ENCODE peak calls at places on chromosomes 12 and 14, in four cellular contexts. I, Q, H and T are unnamed samples. For H3K36me3 and H3K27me3, the result is how much of the 10 kb centered on the place peaks cover.

GRCh38 chr14:87601011-87601410 is 392.0 kb downstream of the GALC start:
- DNase-seq in Q (no peak), H (no peak), I (no peak), T (no peak)

GRCh38 chr14:60161176-60162107 is 3.8 kb downstream of the DHRS7 start:
- DNase-seq in H (no peak), I (no peak), Q (no peak), T (peak)

GRCh38 chr12:12333980-12334709 is 15.9 kb downstream of the MANSC1 start:
- DNase-seq in Q (peak), I (peak), H (peak), T (peak)

GRCh38 chr12:73629893-73630872 is 907.5 kb upstream of the ATXN7L3B start:
- DNase-seq in H (no peak), Q (no peak), I (no peak), T (peak)

GRCh38 chr12:40300490-40300889 is 75.7 kb downstream of the LRRK2 start:
- DNase-seq in H (no peak), I (no peak), Q (no peak), T (no peak)

GRCh38 chr12:88207921-88208640 is 66.0 kb downstream of the TMTC3 start:
- DNase-seq in Q (no peak), I (no peak), H (no peak), T (no peak)

GRCh38 chr12:81992461-81992860 is 233.3 kb upstream of the PPFIA2 start:
- DNase-seq in I (peak), H (peak), Q (peak), T (peak)

GRCh38 chr12:47561746-47562145 is 144.1 kb downstream of the RPAP3 start:
- DNase-seq in Q (no peak), I (no peak), H (no peak), T (no peak)

GRCh38 chr14:74135386-74135785 is 50.6 kb downstream of the LIN52 start:
- DNase-seq in Q (no peak), H (no peak), I (no peak), T (no peak)

GRCh38 chr14:74134484-74134883 is 49.7 kb downstream of the LIN52 start:
- DNase-seq in I (no peak), Q (no peak), H (no peak), T (no peak)

GRCh38 chr14:74133833-74134481 is 49.2 kb downstream of the LIN52 start:
- DNase-seq in Q (no peak), H (no peak), I (no peak), T (no peak)
- H3K36me3 ChIP-seq in Q (under half), H (under half), I (under half), T (under half)

GRCh38 chr12:24491968-24492367 is 456.9 kb downstream of the BCAT1 start:
- DNase-seq in Q (no peak), I (no peak), H (no peak), T (no peak)

GRCh38 chr12:24499151-24500146 is 449.5 kb downstream of the BCAT1 start:
- DNase-seq in H (no peak), I (no peak), Q (no peak), T (no peak)

GRCh38 chr12:24494401-24494800 is 454.5 kb downstream of the BCAT1 start:
- DNase-seq in I (no peak), H (no peak), Q (no peak), T (no peak)

GRCh38 chr12:24500466-24501232 is 448.3 kb downstream of the BCAT1 start:
- DNase-seq in I (no peak), Q (peak), H (no peak), T (peak)

GRCh38 chr12:24496755-24497154 is 452.1 kb downstream of the BCAT1 start:
- DNase-seq in Q (no peak), I (no peak), H (no peak), T (no peak)
- H3K4me3 ChIP-seq in Q (no peak), I (no peak), H (no peak), T (no peak)

GRCh38 chr12:71742998-71743397 is 11.7 kb upstream of the RAB21 start:
- DNase-seq in I (no peak), H (no peak), Q (no peak), T (no peak)

GRCh38 chr12:71744522-71745300 is 10.0 kb upstream of the RAB21 start:
- DNase-seq in I (no peak), H (no peak), Q (no peak), T (no peak)

GRCh38 chr12:71752887-71753286 is 1.8 kb upstream of the RAB21 start:
- DNase-seq in Q (no peak), H (no peak), I (no peak), T (no peak)

GRCh38 chr12:71746983-71747611 is 7.6 kb upstream of the RAB21 start:
- DNase-seq in I (peak), H (peak), Q (peak), T (no peak)

DNA sequence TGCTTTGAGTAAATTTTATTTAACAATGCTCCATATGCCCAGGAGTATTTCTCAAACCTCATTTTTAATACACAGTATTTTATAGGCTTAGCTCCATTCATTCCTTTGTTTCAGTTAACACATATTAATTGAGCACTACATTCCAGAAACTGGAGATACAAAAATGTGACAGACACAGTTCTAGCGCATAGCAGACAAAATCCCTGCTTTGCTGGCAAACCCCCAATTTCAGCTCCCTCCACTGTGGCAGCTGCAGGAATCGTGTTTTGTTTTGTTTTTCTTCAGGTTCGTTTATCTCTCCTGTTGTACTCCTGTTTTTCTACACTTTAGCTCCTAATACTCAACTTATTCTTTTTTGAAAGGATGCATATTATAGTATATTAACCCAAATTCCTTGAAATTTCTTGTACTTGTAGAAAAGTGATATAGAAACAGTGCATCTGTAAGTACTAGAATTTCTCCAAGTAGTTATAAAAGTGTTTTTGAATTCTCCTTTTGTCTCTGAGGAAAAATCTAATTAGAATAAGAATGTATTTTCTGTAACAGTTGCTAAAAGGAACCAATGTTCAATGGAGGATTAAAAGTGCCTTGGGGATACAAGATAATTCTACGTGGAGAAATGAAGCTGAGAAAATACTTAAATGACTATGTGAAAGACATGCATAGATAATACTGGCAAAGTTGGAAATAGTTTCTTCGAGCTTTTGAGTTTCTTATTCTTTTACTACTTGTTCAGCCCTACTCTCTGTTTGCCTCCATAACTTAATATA is 6.4 kb upstream of the RAB21 start:
- DNase-seq in I (no peak), H (no peak), Q (no peak), T (no peak)
- H3K27me3 ChIP-seq in I (under half), H (under half), Q (under half), T (under half)

DNA sequence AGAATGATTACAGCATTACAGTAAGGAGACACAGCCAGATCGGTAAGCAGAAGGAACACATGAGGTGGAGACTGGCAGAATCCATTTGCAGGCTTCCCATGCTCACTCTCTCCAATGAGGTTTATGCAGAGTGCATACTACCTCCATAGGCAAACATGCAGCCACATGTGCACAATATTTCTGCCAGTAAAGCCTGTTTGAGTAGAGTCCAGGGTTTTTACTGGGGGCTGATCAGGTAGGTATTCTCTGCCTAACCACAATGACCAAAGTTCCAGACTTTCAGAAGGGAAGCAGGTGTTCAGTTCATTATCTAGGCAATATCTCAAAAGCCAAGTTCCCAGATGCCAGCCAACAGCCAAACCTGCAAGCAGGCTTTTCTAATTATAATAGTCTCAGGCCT is 31.1 kb downstream of the INTS13 start:
- DNase-seq in Q (peak), I (no peak), H (no peak), T (no peak)
- H3K36me3 ChIP-seq in Q (under half), I (under half), H (under half), T (under half)